ENCODE peak calls at places on chromosome 20, in eight cellular contexts. M, O, R, A, Y, K, Q and F are unnamed samples.

GRCh38 chr20:41340327-41341055 is at the start of gene LPIN3:
- DNase-seq in M (peak), O (peak), K (peak), A (peak), Q (peak), R (peak), Y (peak), F (peak)

GRCh38 chr20:43536817-43537440 is 21.9 kb upstream of the SGK2 start:
- DNase-seq in R (no peak), Y (no peak), K (peak), M (no peak), Q (no peak), A (no peak), O (no peak), F (no peak)

GRCh38 chr20:60264024-60264709 is 305.9 kb downstream of the CDH26 start:
- DNase-seq in M (no peak), R (no peak), K (no peak), Q (no peak), A (no peak), O (no peak), Y (no peak), F (no peak)

GRCh38 chr20:17614176-17614811 is 44.4 kb downstream of the DSTN start:
- DNase-seq in O (no peak), Y (peak), A (no peak), R (peak), M (no peak), Q (peak), K (peak), F (no peak)

GRCh38 chr20:57416296-57417022 is 25.3 kb downstream of the RBM38 start:
- DNase-seq in M (no peak), Q (no peak), R (no peak), Y (no peak), O (no peak), K (no peak), A (no peak), F (no peak)

GRCh38 chr20:33423141-33423834 is 20.3 kb downstream of the SNTA1 start:
- DNase-seq in A (no peak), M (no peak), O (peak), Y (peak), Q (peak), K (peak), R (peak), F (no peak)

GRCh38 chr20:30281584-30282197 is 975.8 kb upstream of the DEFB115 start:
- DNase-seq in M (no peak), Y (no peak), Q (no peak), R (no peak), K (no peak), O (no peak), A (no peak), F (no peak)

GRCh38 chr20:47951521-47951951 is 166.3 kb upstream of the SULF2 start:
- DNase-seq in O (no peak), A (no peak), Q (no peak), K (no peak), M (no peak), Y (peak), R (no peak), F (no peak)

GRCh38 chr20:62605236-62605948 is 36.9 kb upstream of the SLCO4A1 start:
- DNase-seq in O (no peak), K (no peak), A (no peak), R (no peak), M (no peak), Q (no peak), Y (no peak), F (no peak)

GRCh38 chr20:57882451-57883161 is 172.8 kb upstream of the PMEPA1 start:
- DNase-seq in O (no peak), Q (no peak), A (no peak), M (no peak), Y (no peak), R (no peak), K (no peak), F (no peak)

GRCh38 chr20:64255361-64256281 is at the start of gene PCMTD2:
- DNase-seq in R (peak), Y (peak), K (peak), O (peak), A (peak), Q (peak), M (peak), F (peak)

GRCh38 chr20:62938105-62938888 is at the start of gene GID8:
- DNase-seq in K (no peak), R (peak), A (no peak), Q (no peak), O (no peak), Y (peak), M (no peak), F (no peak)

GRCh38 chr20:20710847-20711315 is 1.6 kb downstream of the RALGAPA2 start:
- DNase-seq in K (no peak), Q (no peak), M (peak), R (no peak), O (no peak), A (no peak), Y (no peak), F (no peak)

GRCh38 chr20:1002682-1003561 is 811 bp upstream of the RSPO4 start:
- DNase-seq in K (no peak), M (no peak), Y (no peak), Q (no peak), A (no peak), R (no peak), O (no peak), F (no peak)

GRCh38 chr20:20094410-20094809 is 42.1 kb downstream of the CFAP61 start:
- DNase-seq in Q (no peak), O (no peak), K (no peak), Y (no peak), M (no peak), A (no peak), R (no peak), F (no peak)

GRCh38 chr20:32437391-32438074 is 79.4 kb downstream of the ASXL1 start:
- DNase-seq in Q (no peak), K (peak), R (no peak), Y (no peak), O (no peak), M (no peak), A (no peak), F (no peak)

GRCh38 chr20:32195581-32195980 is 12.0 kb downstream of the PLAGL2 start:
- DNase-seq in O (no peak), K (no peak), M (no peak), A (no peak), Q (no peak), R (no peak), Y (no peak), F (no peak)

GRCh38 chr20:14616003-14616402 is 278.6 kb upstream of the FLRT3 start:
- DNase-seq in M (no peak), Q (no peak), O (no peak), R (no peak), K (no peak), Y (no peak), A (no peak), F (no peak)

GRCh38 chr20:38034108-38034649 is 633 bp downstream of the RPRD1B start:
- DNase-seq in O (no peak), R (no peak), A (no peak), Q (no peak), Y (no peak), K (no peak), M (peak), F (no peak)